ENCODE peak calls at places on chromosome 10, in seven cellular contexts. P is mammary epithelial cell, K is colonic mucosa, O is heart right ventricle, Q is brain microvascular endothelial cell, V is fibroblast of lung, Y is cardiac muscle cell. F is an unnamed sample. For H3K36me3, the result is how much of the 10 kb centered on the place peaks cover.

GRCh38 chr10:74415440-74415839 is 264.4 kb downstream of the ADK start:
- DNase-seq in Y (no peak), V (no peak), O (no peak), K (no peak), P (no peak), Q (no peak), F (no peak)

GRCh38 chr10:84329094-84329611 is 764 bp downstream of the CCSER2 start:
- DNase-seq in O (peak), Y (peak), V (peak), K (peak), P (peak), Q (peak), F (peak)

GRCh38 chr10:6621536-6621935 is 41.5 kb upstream of the PRKCQ start:
- DNase-seq in V (peak), Q (peak), Y (no peak), K (no peak), P (peak), O (no peak), F (no peak)

GRCh38 chr10:58435297-58435696 is 50.1 kb downstream of the TFAM start:
- DNase-seq in V (peak), K (no peak), O (peak), P (peak), Y (peak), Q (peak), F (no peak)

GRCh38 chr10:14923972-14924371 is 29.9 kb downstream of the DCLRE1C start:
- DNase-seq in Q (no peak), P (no peak), Y (no peak), O (no peak), K (no peak), V (no peak), F (no peak)

GRCh38 chr10:80131499-80131901 is 1.0 kb upstream of the PLAC9 start:
- DNase-seq in P (no peak), Y (no peak), O (no peak), K (no peak), V (peak), Q (no peak), F (no peak)

GRCh38 chr10:3364768-3365480 is 192.3 kb upstream of the PITRM1 start:
- DNase-seq in Y (no peak), V (no peak), O (no peak), Q (no peak), P (no peak), K (peak), F (no peak)

GRCh38 chr10:93435621-93436385 is 46.3 kb downstream of the MYOF start:
- DNase-seq in Y (peak), V (peak), O (no peak), Q (peak), K (no peak), P (no peak), F (no peak)

GRCh38 chr10:91590904-91591791 is 41.7 kb downstream of the PPP1R3C start:
- DNase-seq in Y (peak), P (no peak), O (peak), Q (peak), K (peak), V (peak), F (no peak)

GRCh38 chr10:34768972-34769330 is 46.1 kb downstream of the PARD3 start:
- DNase-seq in K (no peak), O (no peak), Q (no peak), Y (no peak), P (no peak), V (no peak), F (no peak)

GRCh38 chr10:80050752-80051151 is 27.7 kb upstream of the TMEM254 start:
- DNase-seq in Y (no peak), V (no peak), P (no peak), K (no peak), O (no peak), Q (no peak), F (no peak)

GRCh38 chr10:124658591-124659240 is 85.5 kb downstream of the FAM53B start:
- DNase-seq in Y (no peak), Q (no peak), O (no peak), P (no peak), V (no peak), K (no peak), F (peak)

GRCh38 chr10:125112697-125113494 is 47.5 kb downstream of the CTBP2 start:
- DNase-seq in K (no peak), V (no peak), P (no peak), O (no peak), Y (peak), Q (no peak), F (no peak)

GRCh38 chr10:17453035-17453376 is 1.4 kb downstream of the ST8SIA6 start:
- DNase-seq in Q (no peak), K (no peak), P (no peak), Y (no peak), O (no peak), V (no peak), F (no peak)

GRCh38 chr10:15325243-15326002 is 45.7 kb downstream of the FAM171A1 start:
- DNase-seq in Y (no peak), K (no peak), P (peak), O (no peak), Q (peak), V (peak), F (no peak)

GRCh38 chr10:76309744-76310441 is 878.5 kb downstream of the LRMDA start:
- DNase-seq in V (peak), K (no peak), O (no peak), Q (no peak), Y (no peak), P (no peak), F (no peak)

GRCh38 chr10:49844775-49845561 is 82.8 kb upstream of the OGDHL start:
- DNase-seq in O (no peak), K (peak), V (peak), Q (no peak), Y (no peak), P (peak), F (no peak)

GRCh38 chr10:7364474-7364873 is 46.4 kb downstream of the SFMBT2 start:
- DNase-seq in P (no peak), Q (no peak), K (no peak), V (peak), O (no peak), Y (no peak), F (no peak)

GRCh38 chr10:63465293-63466167 is at the start of gene JMJD1C:
- DNase-seq in O (peak), Q (peak), Y (peak), P (peak), K (peak), V (peak), F (peak)

GRCh38 chr10:132616170-132616994 is 78.8 kb downstream of the INPP5A start:
- DNase-seq in Y (no peak), K (no peak), O (no peak), Q (no peak), V (no peak), P (no peak), F (peak)

GRCh38 chr10:131885391-131886165 is 15.2 kb upstream of the PPP2R2D start:
- DNase-seq in P (peak), Y (peak), V (peak), K (peak), O (peak), Q (peak), F (peak)

GRCh38 chr10:24762966-24763623 is 39.4 kb upstream of the ARHGAP21 start:
- DNase-seq in V (peak), K (no peak), Y (peak), Q (peak), P (peak), O (no peak), F (no peak)

GRCh38 chr10:80474920-80475319 is 20.8 kb downstream of the TSPAN14 start:
- DNase-seq in K (no peak), V (no peak), P (no peak), Q (no peak), Y (no peak), O (no peak), F (no peak)

GRCh38 chr10:36172574-36172973 is 530.5 kb upstream of the FZD8 start:
- DNase-seq in Y (no peak), P (peak), Q (peak), V (peak), K (no peak), O (no peak), F (no peak)

DNA sequence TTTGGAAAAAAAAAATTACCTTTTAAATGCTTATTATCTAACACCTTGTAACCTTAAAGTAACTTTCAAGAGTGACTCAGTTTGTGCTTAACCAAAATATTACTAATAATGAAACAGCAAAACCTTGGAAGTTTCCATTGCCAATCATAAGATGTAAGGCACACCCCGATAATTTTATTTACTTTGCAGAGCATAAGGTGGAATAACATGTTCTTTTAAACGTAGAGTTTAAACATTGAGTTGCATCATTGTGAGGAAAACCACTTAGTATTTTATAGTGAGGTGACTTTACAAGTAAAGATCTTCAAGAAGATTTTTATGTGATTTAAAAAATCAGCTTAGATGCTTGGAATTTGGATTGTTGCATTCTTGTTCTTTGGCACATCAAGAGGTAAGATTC is at the start of gene PNLIPRP3:
- DNase-seq in O (no peak), P (peak), Y (no peak), K (no peak), V (no peak), Q (no peak), F (no peak)
- H3K4me3 ChIP-seq in O (no peak), P (peak), Y (no peak), K (no peak), V (no peak), Q (no peak), F (no peak)

GRCh38 chr10:113047963-113048781 is 98.1 kb downstream of the TCF7L2 start:
- DNase-seq in P (peak), V (peak), Y (no peak), K (no peak), O (no peak), Q (no peak), F (no peak)
- H3K36me3 ChIP-seq in P (under half), V (under half), Y (under half), K (under half), O (under half), Q (under half), F (under half)

DNA sequence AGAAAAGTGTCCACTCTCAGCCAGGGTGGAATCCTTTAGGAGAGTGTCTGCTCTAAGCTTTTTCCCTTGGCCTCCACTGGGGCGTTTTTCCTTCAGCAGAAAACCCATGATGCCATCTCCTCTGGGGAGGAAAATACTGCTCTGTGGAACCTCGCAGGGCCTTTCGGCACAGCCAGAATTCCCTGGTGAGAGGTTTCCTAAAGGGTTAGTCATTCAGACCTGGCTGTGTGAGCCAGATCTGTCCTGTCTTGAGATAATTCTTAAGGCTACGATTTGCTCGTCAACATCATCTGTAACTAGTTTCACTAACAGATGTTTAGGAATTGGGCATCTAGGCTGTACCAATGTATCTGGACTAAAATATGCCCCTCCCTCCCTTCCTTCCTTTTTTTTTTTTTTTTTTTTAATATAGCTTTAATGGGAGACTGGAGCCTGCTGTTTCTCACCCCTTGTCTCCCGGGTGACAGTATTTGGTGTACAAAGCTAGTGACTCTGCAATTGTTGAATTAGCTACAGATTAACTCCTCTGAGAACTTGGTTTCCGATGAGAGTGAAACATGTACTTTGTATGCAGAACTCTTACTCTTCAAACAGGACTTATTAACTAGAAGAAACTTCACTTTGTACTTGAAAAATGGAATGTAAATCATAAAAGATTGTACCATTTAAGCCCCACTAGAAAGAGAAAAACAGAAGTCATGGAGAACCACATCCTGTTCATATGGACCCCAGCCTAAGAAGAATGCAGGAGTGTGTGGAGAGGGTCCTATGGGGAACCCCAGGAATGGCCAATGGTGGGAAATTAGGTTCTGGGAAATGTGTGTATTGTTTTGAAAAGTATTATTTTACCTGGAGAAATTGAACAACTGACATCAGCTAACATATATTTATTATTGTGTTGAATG is 230.9 kb downstream of the CAMK1D start:
- DNase-seq in O (no peak), Q (no peak), Y (no peak), K (no peak), P (no peak), V (peak), F (no peak)
- H3K4me3 ChIP-seq in O (no peak), Q (no peak), Y (no peak), K (no peak), P (no peak), V (no peak), F (no peak)

GRCh38 chr10:96612052-96612830 is 25.4 kb upstream of the TM9SF3 start:
- DNase-seq in P (no peak), K (peak), V (no peak), Q (no peak), Y (no peak), O (no peak), F (no peak)
- H3K36me3 ChIP-seq in P (under half), K (under half), V (under half), Q (under half), Y (under half), O (under half), F (under half)

DNA sequence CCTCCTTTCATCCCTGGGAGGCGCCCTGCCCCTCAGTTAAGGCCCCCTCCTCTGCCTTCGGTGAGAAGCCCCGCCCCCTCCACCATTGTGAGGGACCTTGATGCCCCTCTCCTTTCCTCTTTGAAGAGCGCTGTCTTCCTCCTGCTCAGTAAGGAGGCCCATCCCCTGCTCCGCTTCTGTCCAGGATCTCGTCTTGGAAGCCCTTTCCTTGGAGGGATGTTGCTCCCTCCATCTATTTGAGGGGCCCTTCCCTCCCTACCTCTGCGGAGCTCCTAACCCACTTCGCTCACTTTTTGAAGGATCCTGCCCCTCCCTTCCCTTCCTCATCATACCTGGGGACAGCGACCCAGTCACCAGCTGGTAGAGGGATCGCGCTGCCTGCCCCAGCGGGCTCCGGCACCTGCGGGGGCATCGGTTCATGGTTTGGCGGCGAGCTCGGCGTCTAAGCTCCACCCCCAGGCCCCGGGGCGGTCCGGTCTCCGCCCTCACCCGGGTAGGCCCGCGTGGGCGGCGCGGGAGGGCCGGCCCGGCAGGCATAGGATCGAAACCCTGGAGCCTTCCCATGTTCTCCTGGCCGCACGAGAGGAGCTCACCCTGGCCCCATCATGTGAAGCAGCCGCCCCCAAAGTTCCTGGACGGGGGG is 4.1 kb downstream of the KCNIP2 start:
- DNase-seq in Q (no peak), O (peak), V (no peak), Y (peak), K (peak), P (peak), F (peak)
- H3K4me3 ChIP-seq in Q (peak), O (no peak), V (peak), Y (peak), K (peak), P (no peak), F (peak)

DNA sequence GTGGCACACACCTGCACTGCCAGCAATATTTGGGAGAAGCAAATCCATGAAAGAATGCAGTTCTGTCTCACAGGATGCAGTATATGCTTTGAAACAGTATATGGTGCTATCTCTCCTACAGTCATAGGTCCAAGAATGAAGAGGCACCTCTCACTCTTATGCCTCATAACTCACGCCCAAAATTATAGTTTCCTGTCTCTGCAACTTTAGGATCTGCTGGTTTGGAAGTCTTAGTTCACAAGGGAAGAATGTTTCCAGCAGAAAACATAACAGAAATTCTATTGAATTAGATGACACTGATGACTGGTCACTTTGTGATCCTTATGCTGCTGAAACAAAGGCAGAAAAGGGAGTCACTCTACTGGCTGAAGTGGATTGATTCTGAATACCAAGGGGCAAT is 5.7 kb downstream of the C10orf67 start:
- DNase-seq in P (no peak), Y (no peak), V (no peak), K (no peak), Q (no peak), O (no peak), F (no peak)
- H3K36me3 ChIP-seq in P (under half), Y (under half), V (under half), K (under half), Q (under half), O (under half), F (under half)

GRCh38 chr10:23051855-23052309 is 43.5 kb upstream of the MSRB2 start:
- DNase-seq in Q (no peak), O (no peak), P (no peak), Y (no peak), V (no peak), K (no peak), F (no peak)
- H3K4me3 ChIP-seq in Q (no peak), O (no peak), P (no peak), Y (no peak), V (no peak), K (no peak), F (no peak)

DNA sequence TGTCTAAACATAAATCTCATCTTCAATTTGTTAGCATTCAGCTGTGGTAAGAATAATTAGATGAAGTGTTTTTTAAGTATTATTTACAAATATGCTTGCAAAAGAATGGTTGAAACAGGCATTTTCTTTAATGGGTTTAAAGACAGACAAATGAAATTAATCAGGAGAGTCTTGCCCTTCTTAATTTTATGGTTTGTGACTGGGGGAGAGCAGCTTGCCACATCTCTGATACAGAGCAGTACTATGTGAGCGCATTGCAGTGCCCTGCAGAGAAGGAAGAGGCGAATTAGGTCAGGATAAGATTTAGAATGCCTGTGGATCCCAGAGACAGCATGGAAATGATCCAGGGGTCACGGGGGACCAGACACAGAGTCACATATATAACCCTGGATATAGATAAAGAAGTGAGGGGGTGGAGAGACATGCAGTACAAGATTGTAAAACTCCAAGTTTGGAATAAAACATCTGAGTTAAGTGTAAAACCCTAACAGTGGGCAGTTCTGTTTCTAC is 125.5 kb downstream of the FAM204A start:
- DNase-seq in O (no peak), V (no peak), P (no peak), K (no peak), Q (no peak), Y (no peak), F (no peak)
- H3K36me3 ChIP-seq in O (under half), V (under half), P (under half), K (under half), Q (under half), Y (under half), F (under half)

GRCh38 chr10:61987951-61988379 is 86.5 kb downstream of the ARID5B start:
- DNase-seq in O (no peak), V (no peak), Q (no peak), Y (no peak), P (no peak), K (no peak), F (no peak)
- H3K4me3 ChIP-seq in O (no peak), V (peak), Q (no peak), Y (no peak), P (no peak), K (no peak), F (no peak)

GRCh38 chr10:114487815-114488536 is 83.7 kb upstream of the AFAP1L2 start:
- DNase-seq in P (peak), O (no peak), Q (peak), Y (no peak), K (no peak), V (peak), F (no peak)

GRCh38 chr10:114482915-114483314 is 78.6 kb upstream of the AFAP1L2 start:
- DNase-seq in V (no peak), K (no peak), P (no peak), Y (no peak), O (no peak), Q (no peak), F (no peak)

GRCh38 chr10:114483575-114483974 is 79.3 kb upstream of the AFAP1L2 start:
- DNase-seq in O (no peak), Y (no peak), Q (no peak), K (no peak), P (no peak), V (no peak), F (no peak)

GRCh38 chr10:114486938-114487814 is 82.9 kb upstream of the AFAP1L2 start:
- DNase-seq in V (peak), Q (no peak), K (no peak), O (no peak), Y (no peak), P (peak), F (no peak)

GRCh38 chr10:114485695-114486400 is 81.5 kb upstream of the AFAP1L2 start:
- DNase-seq in P (no peak), Y (no peak), V (no peak), Q (no peak), O (no peak), K (no peak), F (no peak)
- H3K36me3 ChIP-seq in P (under half), Y (under half), V (under half), Q (under half), O (under half), K (under half), F (half or more)

F was measured in spleen.